ENCODE peak calls at places on chromosomes 12 and 14, in seven cellular contexts. O, S, P, E, M, X and K are unnamed samples.

GRCh38 chr12:42426733-42427132 is 100.8 kb downstream of the PPHLN1 start:
- DNase-seq in O (peak; percentile 68), S (no peak), P (peak; percentile 86), E (no peak), M (no peak), X (no peak), K (no peak)

GRCh38 chr12:131990066-131990979 is 40.6 kb downstream of the EP400 start:
- DNase-seq in O (no peak), S (no peak), P (no peak), E (no peak), M (no peak), X (no peak), K (no peak)

GRCh38 chr14:94971750-94972149 is 185.6 kb downstream of the DICER1 start:
- DNase-seq in O (no peak), S (no peak), P (no peak), E (peak; percentile 9), M (peak; percentile 49), X (peak; percentile 32), K (peak; percentile 80)

GRCh38 chr12:121786441-121786825 is 7.1 kb downstream of the RHOF start:
- DNase-seq in O (peak; percentile 96), S (no peak), P (peak; percentile 99), E (no peak), M (peak; percentile 75), X (no peak), K (no peak)

GRCh38 chr12:75750950-75751349 is 239.5 kb upstream of the KRR1 start:
- DNase-seq in O (peak; percentile 76), S (no peak), P (peak; percentile 60), E (no peak), M (no peak), X (no peak), K (no peak)

GRCh38 chr12:75329918-75330826 is at the start of gene CAPS2:
- DNase-seq in O (peak; percentile 86), S (peak; percentile 83), P (peak; percentile 90), E (peak; percentile 83), M (peak; percentile 71), X (peak; percentile 65), K (peak; percentile 76)

GRCh38 chr12:109115758-109116610 is at the start of gene ACACB:
- DNase-seq in O (no peak), S (no peak), P (no peak), E (peak; percentile 55), M (peak; percentile 75), X (peak; percentile 87), K (peak; percentile 65)

GRCh38 chr14:105646175-105646574 is 119.8 kb downstream of the TMEM121 start:
- DNase-seq in O (no peak), S (no peak), P (no peak), E (no peak), M (no peak), X (no peak), K (no peak)

GRCh38 chr14:32258574-32258973 is 55.5 kb upstream of the RNU6-8 start:
- DNase-seq in O (no peak), S (no peak), P (no peak), E (no peak), M (no peak), X (no peak), K (no peak)

GRCh38 chr14:51545396-51545795 is 106.3 kb upstream of the FRMD6 start:
- DNase-seq in O (no peak), S (no peak), P (peak; percentile 53), E (no peak), M (no peak), X (no peak), K (no peak)

GRCh38 chr12:92927055-92927435 is 2.0 kb downstream of the EEA1 start:
- DNase-seq in O (peak; percentile 88), S (no peak), P (peak; percentile 67), E (no peak), M (peak; percentile 58), X (no peak), K (no peak)

GRCh38 chr14:93369393-93370266 is 22.6 kb downstream of the COX8C start:
- DNase-seq in O (peak; percentile 8), S (peak; percentile 63), P (no peak), E (no peak), M (no peak), X (no peak), K (no peak)

GRCh38 chr14:58296731-58297130 is 1.6 kb upstream of the ARID4A start:
- DNase-seq in O (peak; percentile 13), S (no peak), P (peak; percentile 58), E (no peak), M (no peak), X (no peak), K (no peak)

GRCh38 chr14:38948171-38948570 is 154.9 kb downstream of the SEC23A start:
- DNase-seq in O (peak; percentile 80), S (no peak), P (peak; percentile 18), E (no peak), M (no peak), X (no peak), K (no peak)

GRCh38 chr14:22824711-22825359 is 4.9 kb upstream of the MRPL52 start:
- DNase-seq in O (peak; percentile 93), S (no peak), P (peak; percentile 96), E (no peak), M (no peak), X (no peak), K (no peak)

GRCh38 chr12:120489018-120489417 is 6.9 kb upstream of the DYNLL1 start:
- DNase-seq in O (peak; percentile 37), S (no peak), P (no peak), E (no peak), M (no peak), X (no peak), K (no peak)

GRCh38 chr14:69752773-69753172 is 14.2 kb upstream of the SRSF5 start:
- DNase-seq in O (no peak), S (no peak), P (no peak), E (no peak), M (no peak), X (no peak), K (no peak)